ENCODE peak calls at places on chromosome 3, in six cellular contexts. W is sigmoid colon, K is heart left ventricle, O is pancreas, A is stomach, Y is right lobe of liver. V is an unnamed sample. For H3K4me1, the result is how much of the 10 kb centered on the place peaks cover.

GRCh38 chr3:176696816-176697215 is 500.5 kb downstream of the TBL1XR1 start:
- DNase-seq in W (no peak), K (no peak), O (no peak), A (no peak), Y (no peak), V (no peak)

GRCh38 chr3:96931491-96931890 is 117.1 kb downstream of the EPHA6 start:
- DNase-seq in W (no peak), K (no peak), O (no peak), A (no peak), Y (no peak), V (no peak)

GRCh38 chr3:24725514-24726255 is 231.0 kb upstream of the THRB start:
- DNase-seq in W (no peak), K (no peak), O (no peak), A (no peak), Y (no peak), V (no peak)

GRCh38 chr3:178169421-178169820 is 366.8 kb upstream of the KCNMB2 start:
- DNase-seq in W (no peak), K (no peak), O (no peak), A (no peak), Y (no peak), V (no peak)

GRCh38 chr3:126113733-126114132 is 29.8 kb upstream of the SLC41A3 start:
- DNase-seq in W (peak), K (no peak), O (no peak), A (no peak), Y (peak), V (no peak)

GRCh38 chr3:72130565-72130964 is 345.6 kb upstream of the PROK2 start:
- DNase-seq in W (no peak), K (no peak), O (no peak), A (no peak), Y (no peak), V (no peak)

GRCh38 chr3:132211896-132212295 is 105.3 kb upstream of the ACP3 start:
- DNase-seq in W (no peak), K (no peak), O (no peak), A (no peak), Y (no peak), V (no peak)

GRCh38 chr3:174488527-174488926 is 370.6 kb upstream of the NAALADL2 start:
- DNase-seq in W (no peak), K (no peak), O (no peak), A (no peak), Y (no peak), V (no peak)

GRCh38 chr3:80806673-80807072 is 954.8 kb downstream of the GBE1 start:
- DNase-seq in W (no peak), K (no peak), O (no peak), A (no peak), Y (no peak), V (no peak)

GRCh38 chr3:39449796-39450195 is 17.7 kb upstream of the MOBP start:
- DNase-seq in W (no peak), K (no peak), O (no peak), A (no peak), Y (no peak), V (no peak)

GRCh38 chr3:130963878-130964277 is 62.7 kb downstream of the ASTE1 start:
- DNase-seq in W (no peak), K (no peak), O (no peak), A (no peak), Y (no peak), V (no peak)

GRCh38 chr3:19149388-19149787 is 1.1 kb downstream of the KCNH8 start:
- DNase-seq in W (no peak), K (no peak), O (no peak), A (no peak), Y (no peak), V (no peak)

GRCh38 chr3:24472358-24472757 is 22.3 kb downstream of the THRB start:
- DNase-seq in W (no peak), K (no peak), O (no peak), A (no peak), Y (no peak), V (no peak)

GRCh38 chr3:16494906-16495580 is 18.5 kb downstream of the RFTN1 start:
- DNase-seq in W (no peak), K (no peak), O (no peak), A (no peak), Y (no peak), V (no peak)

GRCh38 chr3:36201546-36201945 is 178.8 kb upstream of the STAC start:
- DNase-seq in W (no peak), K (no peak), O (no peak), A (no peak), Y (no peak), V (no peak)

GRCh38 chr3:138947303-138948121 is 495 bp downstream of the FOXL2NB start:
- DNase-seq in W (no peak), K (no peak), O (no peak), A (no peak), Y (no peak), V (no peak)

GRCh38 chr3:169581633-169582032 is 81.9 kb downstream of the MECOM start:
- DNase-seq in W (no peak), K (no peak), O (no peak), A (no peak), Y (no peak), V (no peak)

GRCh38 chr3:97736928-97737327 is 27.6 kb upstream of the ARL6 start:
- DNase-seq in W (no peak), K (no peak), O (no peak), A (no peak), Y (no peak), V (no peak)

GRCh38 chr3:29612536-29612935 is 331.7 kb downstream of the RBMS3 start:
- DNase-seq in W (no peak), K (no peak), O (no peak), A (no peak), Y (no peak), V (no peak)

GRCh38 chr3:194101592-194102432 is 34.1 kb upstream of the HES1 start:
- DNase-seq in W (no peak), K (no peak), O (no peak), A (peak), Y (peak), V (no peak)

GRCh38 chr3:194104041-194104751 is 31.8 kb upstream of the HES1 start:
- DNase-seq in W (no peak), K (no peak), O (no peak), A (no peak), Y (no peak), V (no peak)

GRCh38 chr3:194100856-194101390 is 35.0 kb upstream of the HES1 start:
- DNase-seq in W (no peak), K (no peak), O (no peak), A (no peak), Y (peak), V (no peak)

GRCh38 chr3:194103475-194103874 is 32.5 kb upstream of the HES1 start:
- DNase-seq in W (no peak), K (no peak), O (no peak), A (no peak), Y (no peak), V (no peak)

GRCh38 chr3:194102436-194102835 is 33.5 kb upstream of the HES1 start:
- DNase-seq in W (no peak), K (no peak), O (no peak), A (no peak), Y (no peak), V (no peak)
- H3K4me1 ChIP-seq in W (under half), K (under half), O (under half), A (under half), Y (under half), V (under half)

DNA sequence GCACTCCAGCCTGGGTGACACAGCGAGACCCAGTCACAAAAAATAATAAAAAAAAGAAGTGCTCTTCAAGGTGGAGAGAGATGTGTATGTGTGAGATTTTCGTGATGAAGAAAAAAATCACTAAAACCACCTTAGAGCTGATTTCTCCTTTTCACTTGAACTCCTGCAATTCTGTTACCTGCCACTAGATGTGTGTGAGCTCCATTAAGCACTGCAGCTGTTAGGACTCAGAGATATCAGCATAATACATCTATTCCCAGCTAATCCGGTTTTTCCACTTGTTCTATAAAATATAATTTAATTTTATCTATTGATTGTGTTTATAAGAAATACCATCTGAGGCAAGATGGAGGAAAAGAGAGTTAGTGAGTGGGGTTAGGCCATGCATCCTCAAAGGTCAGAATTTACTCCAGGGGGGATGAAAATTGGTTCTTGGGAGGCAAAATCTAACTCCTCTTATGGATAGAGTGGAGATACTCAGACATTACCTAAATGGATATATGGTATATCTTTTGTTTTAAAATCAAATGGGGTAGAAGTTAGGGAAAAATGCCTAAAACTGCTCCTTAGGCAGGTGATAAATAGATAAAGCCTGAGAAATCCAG is 152.7 kb downstream of the IL20RB start:
- DNase-seq in W (no peak), K (no peak), O (no peak), A (no peak), Y (no peak), V (no peak)
- TF ChIP-seq CTCF in W (peak), K (peak), O (peak), A (no peak), Y (peak), V (no peak)

DNA sequence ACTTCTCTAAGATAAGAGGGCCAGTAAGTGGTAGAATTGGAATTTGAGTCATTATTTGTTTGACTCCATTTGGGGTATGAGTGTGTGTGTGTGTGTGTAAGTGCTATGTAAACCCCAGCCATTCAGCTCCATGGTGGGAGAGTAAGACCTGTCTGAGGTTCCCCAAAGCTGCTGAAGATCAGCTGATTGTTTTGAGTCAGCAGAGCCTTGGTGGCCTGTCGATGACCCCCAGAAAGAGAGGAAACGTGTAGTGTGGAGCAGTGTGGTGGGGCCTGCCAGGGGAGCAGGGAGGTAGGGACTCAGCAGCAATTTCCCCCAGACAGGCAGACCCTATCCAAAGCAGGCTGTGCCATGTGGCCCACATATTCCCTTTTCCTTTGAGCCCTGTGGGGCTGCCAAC is 5.3 kb downstream of the DVL3 start:
- DNase-seq in W (no peak), K (no peak), O (no peak), A (no peak), Y (no peak), V (no peak)
- H3K4me1 ChIP-seq in W (half or more), K (half or more), O (under half), A (half or more), Y (under half), V (under half)

GRCh38 chr3:13563321-13563720 is 14.4 kb downstream of the FBLN2 start:
- DNase-seq in W (no peak), K (no peak), O (no peak), A (no peak), Y (no peak), V (no peak)
- TF ChIP-seq CTCF in W (no peak), K (no peak), O (no peak), A (no peak), Y (no peak), V (no peak)

DNA sequence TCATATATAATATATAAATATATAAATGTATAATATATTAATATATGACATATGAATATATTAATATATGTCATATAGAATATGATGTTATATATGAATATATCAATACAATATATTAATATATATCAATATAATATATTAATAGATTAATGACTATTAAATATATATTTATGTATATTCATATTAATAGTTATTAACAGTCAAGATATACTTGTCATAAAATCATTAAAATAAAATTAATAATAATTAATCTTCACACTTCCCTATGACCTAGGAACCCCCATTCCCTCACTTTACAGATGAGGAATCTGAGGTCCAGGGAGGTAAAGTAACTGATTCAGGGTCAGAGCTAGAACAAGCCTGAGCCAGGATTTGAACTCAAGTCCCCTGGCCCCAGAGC is 70.6 kb upstream of the SLC6A11 start:
- DNase-seq in W (no peak), K (no peak), O (no peak), A (no peak), Y (no peak), V (no peak)
- H3K4me1 ChIP-seq in W (under half), K (under half), O (under half), A (under half), Y (under half), V (under half)

GRCh38 chr3:154684021-154684420 is 254.0 kb upstream of the GPR149 start:
- DNase-seq in W (no peak), K (no peak), O (no peak), A (no peak), Y (no peak), V (no peak)
- TF ChIP-seq CTCF in W (no peak), K (no peak), O (no peak), A (no peak), Y (no peak), V (no peak)

GRCh38 chr3:37862712-37863551 is 1.3 kb downstream of the CTDSPL start:
- DNase-seq in W (peak), K (peak), O (no peak), A (no peak), Y (no peak), V (no peak)
- H3K4me1 ChIP-seq in W (under half), K (half or more), O (under half), A (half or more), Y (under half), V (under half)

DNA sequence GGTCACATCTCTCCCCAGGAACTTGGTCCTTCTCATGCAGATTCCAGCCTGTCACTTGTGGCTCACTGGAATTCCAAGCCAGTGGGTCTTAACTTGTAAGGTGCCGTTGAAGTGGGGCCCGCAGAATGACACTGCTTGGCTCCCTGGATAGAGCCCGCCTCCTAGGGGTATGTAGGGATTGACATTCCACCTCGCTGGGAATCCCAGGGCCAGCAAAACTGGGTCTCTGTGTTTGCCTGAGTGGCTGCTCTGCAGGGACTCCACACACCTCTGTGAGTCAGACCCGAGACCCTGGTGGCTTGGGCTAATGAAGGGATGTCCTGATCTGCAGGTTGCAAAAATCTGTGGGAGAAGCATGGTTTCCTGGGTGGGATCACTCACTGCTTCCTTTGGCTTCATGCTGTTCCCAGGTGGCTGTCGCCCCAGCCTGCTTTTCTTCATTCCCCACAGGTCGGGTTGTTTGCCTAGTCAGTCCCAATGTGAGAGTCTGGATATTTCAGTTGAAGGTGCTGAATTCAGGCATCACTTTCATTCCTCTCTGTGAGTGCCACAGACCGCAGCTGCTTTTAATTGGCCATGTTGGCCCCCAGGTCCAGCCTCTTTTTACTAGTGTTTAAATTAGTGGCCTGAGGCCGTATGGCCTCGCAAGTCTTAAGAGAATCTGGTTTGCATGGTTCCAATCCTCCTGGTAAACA is 156.0 kb upstream of the TRIM42 start:
- DNase-seq in W (no peak), K (no peak), O (no peak), A (no peak), Y (no peak), V (no peak)
- TF ChIP-seq CTCF in W (no peak), K (no peak), O (no peak), A (no peak), Y (no peak), V (no peak)

V was measured in breast epithelium.